ENCODE peak calls at places on chromosome 5, in nine cellular contexts. Y is A549, C is fibroblast of pulmonary artery, K is right atrium auricular region, V is upper lobe of left lung, A is fibroblast of lung, B is Calu3, G is body of pancreas, N is GM20000. I is an unnamed sample.

GRCh38 chr5:55437859-55438206 is 96.9 kb downstream of the PLPP1 start:
- DNase-seq in V (no peak), G (no peak), A (no peak), B (no peak), C (no peak), N (no peak), Y (no peak), K (no peak), I (no peak)

GRCh38 chr5:25568989-25569625 is 924.3 kb upstream of the CDH10 start:
- DNase-seq in A (no peak), K (no peak), G (no peak), N (no peak), V (no peak), B (no peak), Y (no peak), C (no peak), I (no peak)

GRCh38 chr5:167489202-167489601 is 802.2 kb upstream of the WWC1 start:
- DNase-seq in N (peak; percentile 9), G (no peak), C (peak; percentile 54), V (no peak), B (no peak), Y (no peak), K (no peak), A (peak; percentile 15), I (no peak)

GRCh38 chr5:34789021-34789531 is 49.9 kb upstream of the TTC23L start:
- DNase-seq in B (no peak), V (no peak), N (no peak), K (no peak), C (peak; percentile 73), A (peak; percentile 31), G (no peak), Y (no peak), I (no peak)

GRCh38 chr5:145711417-145711816 is 123.7 kb downstream of the PRELID2 start:
- DNase-seq in K (no peak), C (no peak), N (no peak), V (no peak), Y (no peak), A (no peak), B (no peak), G (no peak), I (no peak)

GRCh38 chr5:36651775-36652685 is 45.6 kb downstream of the SLC1A3 start:
- DNase-seq in N (no peak), V (no peak), A (peak; percentile 53), C (no peak), G (no peak), B (no peak), K (no peak), Y (no peak), I (no peak)

GRCh38 chr5:115875447-115875846 is 33.7 kb downstream of the AP3S1 start:
- DNase-seq in Y (no peak), K (no peak), C (peak; percentile 7), B (no peak), V (no peak), G (no peak), N (no peak), A (no peak), I (no peak)

GRCh38 chr5:148884339-148885020 is 58.1 kb downstream of the ADRB2 start:
- DNase-seq in V (no peak), N (no peak), G (no peak), B (no peak), C (no peak), K (no peak), Y (no peak), A (no peak), I (no peak)

GRCh38 chr5:161064800-161065199 is 212.8 kb upstream of the ATP10B start:
- DNase-seq in K (no peak), Y (no peak), G (no peak), V (no peak), B (no peak), A (no peak), C (no peak), N (no peak), I (no peak)

GRCh38 chr5:98736753-98737152 is 36.7 kb upstream of the RGMB start:
- DNase-seq in B (no peak), A (no peak), Y (no peak), G (no peak), C (no peak), V (no peak), N (no peak), K (no peak), I (no peak)

GRCh38 chr5:98735806-98736507 is 37.5 kb upstream of the RGMB start:
- DNase-seq in G (no peak), B (no peak), N (no peak), Y (no peak), K (no peak), V (no peak), C (peak; percentile 79), A (peak; percentile 93), I (no peak)

DNA sequence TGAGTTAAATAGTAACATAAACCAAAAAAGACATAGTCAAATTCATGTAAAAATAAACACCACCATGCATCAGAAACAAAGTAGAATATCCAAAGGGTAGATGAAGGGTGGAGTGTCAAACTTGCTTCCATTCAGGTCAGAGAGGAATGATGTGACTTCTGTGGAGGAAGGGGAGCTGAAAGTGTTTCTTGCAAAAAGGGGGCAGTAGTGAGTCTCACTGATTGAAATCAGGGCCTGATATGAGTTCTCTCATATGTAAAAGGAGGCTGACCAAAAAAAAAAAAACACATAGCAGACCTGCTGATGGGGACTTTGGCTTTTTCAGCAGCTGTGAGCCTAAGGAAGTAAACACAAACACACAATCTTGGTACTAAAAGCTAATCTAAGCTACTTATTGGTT is 38.8 kb upstream of the RGMB start:
- DNase-seq in N (no peak), B (no peak), Y (no peak), C (no peak), G (no peak), K (no peak), A (no peak), V (no peak), I (no peak)
- TF ChIP-seq CTCF in N (no peak), B (peak; percentile 28), Y (no peak), C (no peak), G (no peak), K (no peak), A (no peak), V (no peak), I (no peak)

GRCh38 chr5:318341-318897 is 3.1 kb upstream of the AHRR start:
- DNase-seq in C (no peak), Y (no peak), A (no peak), K (no peak), N (peak; percentile 41), V (peak; percentile 79), G (no peak), B (no peak), I (no peak)
- TF ChIP-seq CTCF in C (no peak), Y (no peak), A (no peak), K (no peak), N (no peak), V (no peak), G (no peak), B (no peak), I (no peak)

GRCh38 chr5:64015824-64016223 is 53.6 kb upstream of the HTR1A start:
- DNase-seq in Y (no peak), N (no peak), C (no peak), K (no peak), V (no peak), B (no peak), G (no peak), A (no peak), I (no peak)

GRCh38 chr5:64019746-64020145 is 57.5 kb upstream of the HTR1A start:
- DNase-seq in G (no peak), B (no peak), K (no peak), V (no peak), Y (no peak), C (no peak), A (no peak), N (no peak), I (no peak)
- TF ChIP-seq CTCF in G (no peak), B (no peak), K (no peak), V (no peak), Y (no peak), C (no peak), A (no peak), N (no peak), I (no peak)

DNA sequence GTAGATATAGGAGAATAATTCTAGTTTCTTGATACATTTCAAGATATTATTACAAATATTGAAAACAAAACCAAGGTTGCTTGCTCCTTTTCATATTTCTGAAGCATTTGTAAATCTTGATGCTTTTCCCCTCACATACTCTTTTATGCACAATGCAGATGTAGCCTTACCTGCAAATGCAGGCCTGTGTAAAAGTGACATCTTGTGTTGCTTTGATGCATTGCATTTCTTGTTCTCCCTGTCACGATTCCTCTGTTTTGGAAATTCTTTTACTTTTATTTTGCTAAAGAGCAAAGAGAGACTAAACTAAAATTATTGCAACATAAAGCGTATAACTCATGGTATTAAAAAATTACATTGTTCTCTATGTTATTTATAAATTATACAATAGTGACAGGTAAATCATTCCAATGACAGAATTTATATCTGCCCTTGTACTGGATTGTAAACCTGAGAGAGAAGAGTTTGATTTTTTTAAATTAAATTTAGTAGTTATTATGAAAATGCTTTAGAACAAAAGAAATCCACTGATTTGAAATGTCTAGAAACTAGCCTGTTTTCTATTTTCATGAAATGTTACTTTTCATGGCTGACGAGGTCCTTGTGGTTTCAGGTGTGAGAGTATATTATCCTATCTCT is 970.0 kb downstream of the MAT2B start:
- DNase-seq in A (peak; percentile 57), Y (no peak), K (no peak), G (no peak), N (no peak), C (peak; percentile 73), V (no peak), B (peak; percentile 34), I (no peak)
- TF ChIP-seq CTCF in A (peak; percentile 13), Y (peak; percentile 38), K (peak; percentile 18), G (peak; percentile 43), N (peak; percentile 45), C (peak; percentile 85), V (peak; percentile 46), B (peak; percentile 58), I (no peak)

I was measured in mesothelial cell of epicardium.